ENCODE peak calls at places on chromosomes 4 and X, in five cellular contexts. W is mesenchymal stem cell, A is trophoblast cell, N is H1, Z is H9. T is an unnamed sample.

GRCh38 chr4:154491731-154492249 is at the start of gene DCHS2:
- DNase-seq in W (no peak), A (no peak), N (no peak), Z (peak), T (peak)

GRCh38 chr4:44425614-44426208 is 22.9 kb downstream of the KCTD8 start:
- DNase-seq in W (no peak), A (no peak), N (no peak), Z (peak), T (peak)

GRCh38 chrX:129585143-129585542 is 45.1 kb downstream of the OCRL start:
- DNase-seq in W (no peak), A (no peak), N (no peak), Z (no peak), T (no peak)

GRCh38 chrX:130060122-130061069 is 49.9 kb downstream of the ELF4 start:
- DNase-seq in W (peak), A (peak), N (no peak), Z (peak), T (peak)

GRCh38 chrX:23742693-23743622 is at the start of gene ACOT9:
- DNase-seq in W (peak), A (peak), N (peak), Z (peak), T (peak)

GRCh38 chrX:21176927-21177571 is 197.2 kb upstream of the CNKSR2 start:
- DNase-seq in W (no peak), A (no peak), N (no peak), Z (no peak), T (no peak)

GRCh38 chr4:89645512-89645911 is 191.4 kb downstream of the SNCA start:
- DNase-seq in W (no peak), A (no peak), N (no peak), Z (no peak), T (no peak)

GRCh38 chr4:55312491-55313101 is 33.4 kb upstream of the SRD5A3 start:
- DNase-seq in W (peak), A (peak), N (peak), Z (peak), T (no peak)

GRCh38 chr4:19213388-19213787 is 1038.3 kb upstream of the SLIT2 start:
- DNase-seq in W (peak), A (no peak), N (no peak), Z (no peak), T (peak)

GRCh38 chr4:91448668-91449330 is 855.0 kb upstream of the GRID2 start:
- DNase-seq in W (peak), A (no peak), N (no peak), Z (no peak), T (no peak)

GRCh38 chr4:140116442-140117104 is 37.4 kb downstream of the MAML3 start:
- DNase-seq in W (peak), A (no peak), N (no peak), Z (no peak), T (no peak)
- H3K27ac ChIP-seq in W (peak), A (peak), N (no peak), Z (no peak), T (no peak)

DNA sequence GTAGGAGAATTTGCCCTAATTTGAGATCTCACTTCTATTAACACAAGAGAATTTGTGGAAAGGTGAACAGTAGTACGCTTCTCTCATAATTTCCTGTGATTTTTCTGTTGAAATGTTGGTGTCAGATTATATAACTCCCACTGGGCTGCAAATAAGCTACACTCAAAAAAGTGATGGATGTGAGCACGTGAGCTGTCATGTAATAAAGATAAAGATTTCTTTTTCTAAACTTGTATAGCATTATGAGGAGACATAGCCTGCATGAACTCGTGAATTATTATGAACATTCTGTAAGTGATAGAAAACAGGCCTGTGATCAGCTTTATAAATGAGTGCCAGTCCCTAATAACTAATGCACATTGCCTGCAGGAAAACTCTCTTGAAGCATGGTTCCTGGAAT is 356.6 kb upstream of the ACTRT1 start:
- DNase-seq in W (no peak), A (no peak), N (no peak), Z (no peak), T (no peak)
- H2BK12ac ChIP-seq in W (no peak), A (no peak), N (no peak), Z (no peak), T (no peak)

GRCh38 chr4:186789671-186790070 is 66.0 kb upstream of the FAT1 start:
- DNase-seq in W (peak), A (no peak), N (no peak), Z (no peak), T (no peak)

GRCh38 chr4:186792994-186793393 is 69.3 kb upstream of the FAT1 start:
- DNase-seq in W (peak), A (peak), N (no peak), Z (no peak), T (no peak)

GRCh38 chr4:186790630-186791029 is 67.0 kb upstream of the FAT1 start:
- DNase-seq in W (no peak), A (no peak), N (no peak), Z (no peak), T (no peak)

GRCh38 chr4:186782302-186782701 is 58.6 kb upstream of the FAT1 start:
- DNase-seq in W (no peak), A (no peak), N (no peak), Z (no peak), T (no peak)

GRCh38 chr4:186787536-186787935 is 63.9 kb upstream of the FAT1 start:
- DNase-seq in W (no peak), A (no peak), N (no peak), Z (no peak), T (no peak)
- H3K4ac ChIP-seq in W (no peak), A (no peak), N (no peak), Z (no peak), T (no peak)

GRCh38 chrX:48919947-48920712 is 1.3 kb upstream of the PIM2 start:
- DNase-seq in W (peak), A (no peak), N (no peak), Z (no peak), T (no peak)
- H3K27ac ChIP-seq in W (peak), A (no peak), N (peak), Z (peak), T (no peak)

DNA sequence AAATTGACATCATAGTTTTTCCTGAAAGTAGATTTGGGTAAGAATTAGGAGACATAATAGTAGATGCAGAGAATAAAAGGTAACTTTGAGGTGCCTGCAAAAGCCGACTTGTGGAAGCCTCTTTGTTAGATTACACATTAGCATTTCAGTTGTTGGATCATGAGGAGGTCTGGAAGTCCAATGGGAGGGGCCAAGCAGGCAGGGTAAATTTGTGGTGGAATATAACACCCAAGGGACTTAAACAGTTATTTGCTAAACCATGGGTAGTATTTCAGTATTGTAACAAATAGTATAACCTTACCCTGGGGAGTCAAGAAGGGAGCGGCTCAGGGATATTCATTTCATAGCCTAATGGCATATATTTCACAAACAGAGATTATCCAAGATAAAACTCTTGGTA is 810.7 kb upstream of the AMOT start:
- DNase-seq in W (no peak), A (no peak), N (no peak), Z (no peak), T (no peak)
- H2BK12ac ChIP-seq in W (no peak), A (no peak), N (no peak), Z (no peak), T (no peak)

GRCh38 chr4:61068745-61069144 is 131.4 kb upstream of the ADGRL3 start:
- DNase-seq in W (peak), A (peak), N (no peak), Z (no peak), T (no peak)
- H3K4ac ChIP-seq in W (no peak), A (no peak), N (no peak), Z (no peak), T (no peak)

GRCh38 chr4:6275898-6276563 is 6.4 kb downstream of the WFS1 start:
- DNase-seq in W (no peak), A (no peak), N (no peak), Z (no peak), T (no peak)

GRCh38 chr4:6277935-6278800 is 8.5 kb downstream of the WFS1 start:
- DNase-seq in W (no peak), A (no peak), N (no peak), Z (no peak), T (no peak)

GRCh38 chr4:6275351-6275750 is 5.7 kb downstream of the WFS1 start:
- DNase-seq in W (no peak), A (no peak), N (no peak), Z (no peak), T (no peak)

GRCh38 chr4:6278801-6279197 is 9.1 kb downstream of the WFS1 start:
- DNase-seq in W (no peak), A (no peak), N (no peak), Z (no peak), T (no peak)

DNA sequence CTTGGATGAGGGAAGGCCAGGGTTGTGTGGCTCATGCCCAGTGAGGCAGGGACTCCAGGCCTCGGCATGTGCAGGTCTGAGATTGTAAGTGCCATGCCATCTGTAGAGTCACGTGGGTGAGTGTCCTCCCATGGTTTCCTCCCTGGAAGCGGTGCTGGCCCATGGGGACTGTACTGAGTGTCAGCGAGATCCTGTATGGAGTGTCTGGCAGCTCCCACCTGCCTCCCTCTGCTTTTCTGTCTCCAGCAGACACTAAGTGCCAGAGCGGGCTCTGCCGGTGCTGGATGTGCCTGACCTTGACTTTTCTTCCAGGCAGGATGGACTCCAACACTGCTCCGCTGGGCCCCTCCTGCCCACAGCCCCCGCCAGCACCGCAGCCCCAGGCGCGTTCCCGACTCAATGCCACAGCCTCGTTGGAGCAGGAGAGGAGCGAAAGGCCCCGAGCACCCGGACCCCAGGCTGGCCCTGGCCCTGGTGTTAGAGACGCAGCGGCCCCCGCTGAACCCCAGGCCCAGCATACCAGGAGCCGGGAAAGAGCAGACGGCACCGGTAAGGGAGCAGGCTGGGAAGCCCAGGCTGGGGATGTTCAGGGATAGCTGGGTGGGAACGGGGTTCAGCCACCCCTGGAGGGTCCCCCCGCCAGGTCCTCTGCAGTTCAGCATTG is 7.6 kb downstream of the WFS1 start:
- DNase-seq in W (no peak), A (no peak), N (no peak), Z (no peak), T (no peak)
- H3K27ac ChIP-seq in W (no peak), A (no peak), N (no peak), Z (no peak), T (no peak)

GRCh38 chr4:140065393-140065792 is 88.6 kb downstream of the MAML3 start:
- DNase-seq in W (peak), A (no peak), N (no peak), Z (no peak), T (no peak)

GRCh38 chr4:140057693-140058092 is 96.3 kb downstream of the MAML3 start:
- DNase-seq in W (no peak), A (no peak), N (no peak), Z (no peak), T (no peak)

GRCh38 chr4:140059159-140059558 is 94.8 kb downstream of the MAML3 start:
- DNase-seq in W (no peak), A (peak), N (no peak), Z (no peak), T (no peak)

GRCh38 chr4:140061883-140062282 is 92.1 kb downstream of the MAML3 start:
- DNase-seq in W (no peak), A (peak), N (no peak), Z (no peak), T (no peak)

DNA sequence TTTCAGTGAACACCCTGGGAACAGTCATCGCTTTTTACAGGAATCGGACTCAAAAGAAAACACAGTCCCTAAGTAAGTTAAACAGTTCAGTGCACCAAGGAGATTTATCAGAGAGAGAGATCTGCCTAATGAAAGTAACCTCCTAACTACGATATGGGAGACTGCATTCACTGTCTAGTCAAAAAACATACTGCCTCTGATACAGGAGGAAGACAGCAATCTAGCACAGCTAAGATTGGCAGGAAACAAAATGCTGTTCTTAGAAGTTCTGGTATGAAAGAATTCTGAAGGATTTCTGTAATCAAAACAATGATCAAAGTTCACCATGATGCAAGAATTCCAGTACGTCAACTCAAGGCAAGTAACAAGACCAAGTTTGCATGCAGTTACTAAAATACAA is 92.8 kb downstream of the MAML3 start:
- DNase-seq in W (peak), A (peak), N (no peak), Z (no peak), T (no peak)
- H2BK12ac ChIP-seq in W (no peak), A (peak), N (no peak), Z (no peak), T (no peak)

T was measured in neuronal stem cell.